ENCODE peak calls at places on chromosomes 2 and 18, in seven cellular contexts. One of them, this sample, is unnamed.

GRCh38 chr18:50203801-50204604 is 9.1 kb upstream of the MYO5B start:
- DNase-seq in fibroblast of the aortic adventitia: peak
- DNase-seq in hepatocyte: peak
- DNase-seq in stomach: peak
- DNase-seq in chondrocyte: no peak
- DNase-seq in ovary: no peak
- DNase-seq in heart left ventricle: no peak
- DNase-seq in this sample: peak

GRCh38 chr18:11077548-11078187 is 71.7 kb downstream of the PIEZO2 start:
- DNase-seq in chondrocyte: no peak
- DNase-seq in heart left ventricle: no peak
- DNase-seq in hepatocyte: no peak
- DNase-seq in ovary: no peak
- DNase-seq in stomach: no peak
- DNase-seq in fibroblast of the aortic adventitia: no peak
- DNase-seq in this sample: no peak

GRCh38 chr2:120400546-120400945 is 54.6 kb downstream of the INHBB start:
- DNase-seq in fibroblast of the aortic adventitia: no peak
- DNase-seq in heart left ventricle: no peak
- DNase-seq in stomach: no peak
- DNase-seq in chondrocyte: no peak
- DNase-seq in ovary: no peak
- DNase-seq in hepatocyte: no peak
- DNase-seq in this sample: no peak

GRCh38 chr2:46216213-46216612 is 81.0 kb upstream of the EPAS1 start:
- DNase-seq in heart left ventricle: no peak
- DNase-seq in stomach: no peak
- DNase-seq in fibroblast of the aortic adventitia: peak
- DNase-seq in ovary: no peak
- DNase-seq in chondrocyte: peak
- DNase-seq in hepatocyte: no peak
- DNase-seq in this sample: no peak

GRCh38 chr2:165636959-165637358 is 157.1 kb downstream of the GALNT3 start:
- DNase-seq in stomach: no peak
- DNase-seq in hepatocyte: no peak
- DNase-seq in fibroblast of the aortic adventitia: no peak
- DNase-seq in ovary: no peak
- DNase-seq in heart left ventricle: no peak
- DNase-seq in chondrocyte: no peak
- DNase-seq in this sample: no peak

GRCh38 chr2:107719781-107720180 is 106.9 kb upstream of the RGPD4 start:
- DNase-seq in stomach: no peak
- DNase-seq in heart left ventricle: no peak
- DNase-seq in chondrocyte: no peak
- DNase-seq in fibroblast of the aortic adventitia: no peak
- DNase-seq in hepatocyte: no peak
- DNase-seq in ovary: no peak
- DNase-seq in this sample: no peak

GRCh38 chr2:105582952-105583660 is 161.6 kb upstream of the NCK2 start:
- DNase-seq in chondrocyte: no peak
- DNase-seq in fibroblast of the aortic adventitia: no peak
- DNase-seq in stomach: no peak
- DNase-seq in heart left ventricle: no peak
- DNase-seq in ovary: no peak
- DNase-seq in hepatocyte: peak
- DNase-seq in this sample: no peak

GRCh38 chr2:86249843-86250402 is 50.7 kb downstream of the MRPL35 start:
- DNase-seq in hepatocyte: no peak
- DNase-seq in fibroblast of the aortic adventitia: no peak
- DNase-seq in ovary: no peak
- DNase-seq in stomach: peak
- DNase-seq in chondrocyte: no peak
- DNase-seq in heart left ventricle: no peak
- DNase-seq in this sample: no peak

GRCh38 chr2:235146871-235147565 is 195.2 kb downstream of the SH3BP4 start:
- DNase-seq in stomach: no peak
- DNase-seq in hepatocyte: no peak
- DNase-seq in heart left ventricle: no peak
- DNase-seq in chondrocyte: no peak
- DNase-seq in fibroblast of the aortic adventitia: no peak
- DNase-seq in ovary: no peak
- DNase-seq in this sample: no peak

GRCh38 chr2:121155502-121156056 is 129.4 kb downstream of the TFCP2L1 start:
- DNase-seq in fibroblast of the aortic adventitia: no peak
- DNase-seq in ovary: no peak
- DNase-seq in heart left ventricle: no peak
- DNase-seq in hepatocyte: peak
- DNase-seq in stomach: peak
- DNase-seq in chondrocyte: no peak
- DNase-seq in this sample: no peak

GRCh38 chr2:116948258-116948657 is 866.2 kb upstream of the DDX18 start:
- DNase-seq in chondrocyte: no peak
- DNase-seq in stomach: no peak
- DNase-seq in ovary: no peak
- DNase-seq in heart left ventricle: no peak
- DNase-seq in fibroblast of the aortic adventitia: no peak
- DNase-seq in hepatocyte: no peak
- DNase-seq in this sample: no peak

GRCh38 chr2:101793277-101793969 is 95.9 kb downstream of the MAP4K4 start:
- DNase-seq in ovary: peak
- DNase-seq in chondrocyte: no peak
- DNase-seq in hepatocyte: no peak
- DNase-seq in heart left ventricle: peak
- DNase-seq in stomach: no peak
- DNase-seq in fibroblast of the aortic adventitia: no peak
- DNase-seq in this sample: no peak

GRCh38 chr2:20231632-20232031 is 6.7 kb upstream of the SDC1 start:
- DNase-seq in heart left ventricle: no peak
- DNase-seq in hepatocyte: peak
- DNase-seq in ovary: no peak
- DNase-seq in stomach: peak
- DNase-seq in fibroblast of the aortic adventitia: peak
- DNase-seq in chondrocyte: no peak
- DNase-seq in this sample: no peak

GRCh38 chr2:240165034-240165433 is 24.6 kb upstream of the OTOS start:
- DNase-seq in chondrocyte: peak
- DNase-seq in stomach: no peak
- DNase-seq in ovary: no peak
- DNase-seq in fibroblast of the aortic adventitia: no peak
- DNase-seq in heart left ventricle: no peak
- DNase-seq in hepatocyte: no peak
- DNase-seq in this sample: no peak

GRCh38 chr2:108092886-108093285 is 106.6 kb downstream of the SLC5A7 start:
- DNase-seq in chondrocyte: no peak
- DNase-seq in stomach: no peak
- DNase-seq in fibroblast of the aortic adventitia: no peak
- DNase-seq in ovary: no peak
- DNase-seq in heart left ventricle: no peak
- DNase-seq in hepatocyte: no peak
- DNase-seq in this sample: no peak

GRCh38 chr18:32091325-32091723 is 350 bp upstream of the RNF138 start:
- DNase-seq in chondrocyte: no peak
- DNase-seq in fibroblast of the aortic adventitia: no peak
- DNase-seq in hepatocyte: no peak
- DNase-seq in ovary: no peak
- DNase-seq in heart left ventricle: no peak
- DNase-seq in stomach: no peak
- DNase-seq in this sample: no peak
- TF ChIP-seq CTCF in chondrocyte: no peak
- TF ChIP-seq CTCF in fibroblast of the aortic adventitia: no peak
- TF ChIP-seq CTCF in hepatocyte: no peak
- TF ChIP-seq CTCF in ovary: no peak
- TF ChIP-seq CTCF in heart left ventricle: no peak
- TF ChIP-seq CTCF in stomach: no peak
- TF ChIP-seq CTCF in this sample: no peak

DNA sequence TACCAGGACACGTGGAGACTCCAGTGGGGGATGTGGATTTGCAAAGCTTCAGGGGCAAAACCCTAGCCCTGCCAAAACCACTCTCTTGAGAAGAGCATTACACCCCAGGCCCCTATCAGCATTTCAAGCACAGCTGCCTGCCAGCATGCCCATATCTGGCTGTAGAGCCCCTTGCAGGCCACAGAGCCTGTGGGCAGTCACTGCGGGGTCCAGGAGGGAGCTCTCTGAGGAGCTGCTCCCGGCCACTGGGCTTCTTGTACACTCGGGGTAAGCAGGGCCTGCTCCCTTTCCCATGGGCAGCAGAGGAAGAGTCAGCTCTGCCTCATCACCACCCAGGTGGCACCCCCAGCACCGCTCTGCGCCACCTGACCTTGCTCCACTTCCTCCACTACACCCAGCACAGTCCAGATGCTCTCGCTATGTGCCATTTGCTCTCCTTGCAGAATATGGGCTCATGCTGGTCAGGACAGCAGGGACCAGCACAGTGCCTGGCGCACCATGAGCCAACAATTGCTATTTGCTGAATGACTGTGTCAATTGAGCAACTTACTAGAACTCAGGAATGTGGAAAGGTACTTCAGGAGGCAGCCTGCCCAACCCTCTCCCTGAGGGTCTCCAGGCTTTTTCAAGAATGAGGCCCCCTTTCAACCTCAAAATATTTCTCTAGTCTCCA is 7.4 kb downstream of the CHST10 start:
- DNase-seq in stomach: no peak
- DNase-seq in heart left ventricle: no peak
- DNase-seq in fibroblast of the aortic adventitia: no peak
- DNase-seq in ovary: no peak
- DNase-seq in hepatocyte: no peak
- DNase-seq in chondrocyte: no peak
- DNase-seq in this sample: no peak
- TF ChIP-seq CTCF in stomach: no peak
- TF ChIP-seq CTCF in heart left ventricle: no peak
- TF ChIP-seq CTCF in fibroblast of the aortic adventitia: no peak
- TF ChIP-seq CTCF in ovary: no peak
- TF ChIP-seq CTCF in hepatocyte: no peak
- TF ChIP-seq CTCF in chondrocyte: no peak
- TF ChIP-seq CTCF in this sample: no peak

GRCh38 chr2:16726577-16726976 is 60.9 kb upstream of the CYRIA start:
- DNase-seq in heart left ventricle: no peak
- DNase-seq in hepatocyte: no peak
- DNase-seq in chondrocyte: no peak
- DNase-seq in stomach: no peak
- DNase-seq in fibroblast of the aortic adventitia: no peak
- DNase-seq in ovary: no peak
- DNase-seq in this sample: no peak

GRCh38 chr2:16725549-16725948 is 59.9 kb upstream of the CYRIA start:
- DNase-seq in heart left ventricle: no peak
- DNase-seq in fibroblast of the aortic adventitia: no peak
- DNase-seq in hepatocyte: no peak
- DNase-seq in stomach: no peak
- DNase-seq in ovary: no peak
- DNase-seq in chondrocyte: no peak
- DNase-seq in this sample: no peak

GRCh38 chr2:16728742-16729141 is 63.1 kb upstream of the CYRIA start:
- DNase-seq in chondrocyte: no peak
- DNase-seq in heart left ventricle: no peak
- DNase-seq in hepatocyte: no peak
- DNase-seq in fibroblast of the aortic adventitia: no peak
- DNase-seq in ovary: no peak
- DNase-seq in stomach: no peak
- DNase-seq in this sample: no peak

GRCh38 chr2:16726147-16726546 is 60.5 kb upstream of the CYRIA start:
- DNase-seq in heart left ventricle: no peak
- DNase-seq in fibroblast of the aortic adventitia: no peak
- DNase-seq in hepatocyte: no peak
- DNase-seq in ovary: no peak
- DNase-seq in chondrocyte: no peak
- DNase-seq in stomach: no peak
- DNase-seq in this sample: no peak

GRCh38 chr2:16727256-16727655 is 61.6 kb upstream of the CYRIA start:
- DNase-seq in chondrocyte: no peak
- DNase-seq in stomach: peak
- DNase-seq in hepatocyte: no peak
- DNase-seq in heart left ventricle: no peak
- DNase-seq in ovary: no peak
- DNase-seq in fibroblast of the aortic adventitia: peak
- DNase-seq in this sample: no peak
- TF ChIP-seq CTCF in chondrocyte: peak
- TF ChIP-seq CTCF in stomach: no peak
- TF ChIP-seq CTCF in hepatocyte: no peak
- TF ChIP-seq CTCF in heart left ventricle: peak
- TF ChIP-seq CTCF in ovary: no peak
- TF ChIP-seq CTCF in fibroblast of the aortic adventitia: no peak
- TF ChIP-seq CTCF in this sample: no peak

GRCh38 chr2:2582998-2583545 is 252.0 kb upstream of the MYT1L start:
- DNase-seq in chondrocyte: no peak
- DNase-seq in stomach: peak
- DNase-seq in ovary: no peak
- DNase-seq in heart left ventricle: no peak
- DNase-seq in hepatocyte: no peak
- DNase-seq in fibroblast of the aortic adventitia: no peak
- DNase-seq in this sample: no peak

GRCh38 chr2:2588777-2589176 is 257.7 kb upstream of the MYT1L start:
- DNase-seq in ovary: no peak
- DNase-seq in chondrocyte: no peak
- DNase-seq in heart left ventricle: no peak
- DNase-seq in hepatocyte: no peak
- DNase-seq in stomach: peak
- DNase-seq in fibroblast of the aortic adventitia: no peak
- DNase-seq in this sample: no peak

GRCh38 chr2:2586961-2587360 is 255.9 kb upstream of the MYT1L start:
- DNase-seq in heart left ventricle: no peak
- DNase-seq in chondrocyte: no peak
- DNase-seq in fibroblast of the aortic adventitia: no peak
- DNase-seq in ovary: no peak
- DNase-seq in stomach: no peak
- DNase-seq in hepatocyte: no peak
- DNase-seq in this sample: no peak

GRCh38 chr2:2587364-2587763 is 256.3 kb upstream of the MYT1L start:
- DNase-seq in chondrocyte: no peak
- DNase-seq in stomach: no peak
- DNase-seq in hepatocyte: no peak
- DNase-seq in heart left ventricle: no peak
- DNase-seq in ovary: no peak
- DNase-seq in fibroblast of the aortic adventitia: no peak
- DNase-seq in this sample: no peak

GRCh38 chr2:2586068-2586776 is 255.1 kb upstream of the MYT1L start:
- DNase-seq in heart left ventricle: no peak
- DNase-seq in stomach: peak
- DNase-seq in hepatocyte: no peak
- DNase-seq in chondrocyte: no peak
- DNase-seq in ovary: no peak
- DNase-seq in fibroblast of the aortic adventitia: no peak
- DNase-seq in this sample: no peak
- TF ChIP-seq CTCF in heart left ventricle: no peak
- TF ChIP-seq CTCF in stomach: no peak
- TF ChIP-seq CTCF in hepatocyte: no peak
- TF ChIP-seq CTCF in chondrocyte: no peak
- TF ChIP-seq CTCF in ovary: no peak
- TF ChIP-seq CTCF in fibroblast of the aortic adventitia: no peak
- TF ChIP-seq CTCF in this sample: no peak

GRCh38 chr2:177692828-177693269 is 300.3 kb downstream of the AGPS start:
- DNase-seq in heart left ventricle: no peak
- DNase-seq in stomach: no peak
- DNase-seq in chondrocyte: no peak
- DNase-seq in hepatocyte: peak
- DNase-seq in fibroblast of the aortic adventitia: no peak
- DNase-seq in ovary: no peak
- DNase-seq in this sample: no peak
- TF ChIP-seq CTCF in heart left ventricle: no peak
- TF ChIP-seq CTCF in stomach: no peak
- TF ChIP-seq CTCF in chondrocyte: no peak
- TF ChIP-seq CTCF in hepatocyte: no peak
- TF ChIP-seq CTCF in fibroblast of the aortic adventitia: no peak
- TF ChIP-seq CTCF in ovary: no peak
- TF ChIP-seq CTCF in this sample: no peak

GRCh38 chr2:68196120-68196716 is 38.5 kb downstream of the PNO1 start:
- DNase-seq in hepatocyte: peak
- DNase-seq in heart left ventricle: no peak
- DNase-seq in ovary: peak
- DNase-seq in fibroblast of the aortic adventitia: peak
- DNase-seq in stomach: no peak
- DNase-seq in chondrocyte: no peak
- DNase-seq in this sample: no peak
- TF ChIP-seq CTCF in hepatocyte: peak
- TF ChIP-seq CTCF in heart left ventricle: peak
- TF ChIP-seq CTCF in ovary: peak
- TF ChIP-seq CTCF in fibroblast of the aortic adventitia: peak
- TF ChIP-seq CTCF in stomach: peak
- TF ChIP-seq CTCF in chondrocyte: peak
- TF ChIP-seq CTCF in this sample: peak